ENCODE peak calls at places on chromosomes 11 and 22, in four cellular contexts. Q, I, E and M are unnamed samples.

GRCh38 chr11:117588166-117588810 is 208.7 kb downstream of the DSCAML1 start:
- DNase-seq in I (no peak), E (no peak), Q (no peak), M (no peak)

GRCh38 chr11:102254047-102254446 is 63.2 kb upstream of the BIRC3 start:
- DNase-seq in Q (no peak), I (peak), E (no peak), M (no peak)

GRCh38 chr11:2483426-2483825 is 38.6 kb downstream of the KCNQ1 start:
- DNase-seq in Q (no peak), E (no peak), I (no peak), M (no peak)

GRCh38 chr11:6328321-6328720 is 8.0 kb upstream of the CAVIN3 start:
- DNase-seq in Q (no peak), I (no peak), E (no peak), M (no peak)

GRCh38 chr11:58788355-58789023 is 56.0 kb downstream of the GLYATL2 start:
- DNase-seq in Q (no peak), I (peak), E (peak), M (peak)

GRCh38 chr11:64151337-64151736 is 14.6 kb downstream of the MACROD1 start:
- DNase-seq in Q (no peak), I (no peak), E (no peak), M (no peak)

GRCh38 chr22:20646906-20647305 is 127.0 kb upstream of the SERPIND1 start:
- DNase-seq in I (no peak), Q (no peak), E (no peak), M (no peak)

GRCh38 chr11:37804666-37805065 is 1206.6 kb upstream of the RAG2 start:
- DNase-seq in I (no peak), E (no peak), Q (no peak), M (no peak)

GRCh38 chr22:26845016-26845728 is 187.8 kb downstream of the MIAT start:
- DNase-seq in I (peak), E (no peak), Q (no peak), M (no peak)

GRCh38 chr22:35631597-35631996 is 14.5 kb upstream of the MB start:
- DNase-seq in Q (no peak), I (peak), E (peak), M (peak)

GRCh38 chr11:33461726-33462125 is 204.5 kb downstream of the HIPK3 start:
- DNase-seq in E (no peak), Q (no peak), I (peak), M (no peak)

GRCh38 chr22:27397948-27398330 is 403.6 kb downstream of the MN1 start:
- DNase-seq in Q (no peak), I (no peak), E (no peak), M (no peak)

GRCh38 chr11:101862410-101863233 is 52.2 kb upstream of the CEP126 start:
- DNase-seq in Q (no peak), I (peak), E (no peak), M (peak)

GRCh38 chr22:20498913-20499312 is 3.3 kb upstream of the KLHL22 start:
- DNase-seq in Q (no peak), E (no peak), I (no peak), M (no peak)

GRCh38 chr11:19861171-19861570 is 148.5 kb downstream of the NAV2 start:
- DNase-seq in I (peak), E (no peak), Q (no peak), M (no peak)

GRCh38 chr11:2380807-2381350 is 3.8 kb downstream of the CD81 start:
- DNase-seq in Q (no peak), E (no peak), I (no peak), M (no peak)

GRCh38 chr22:29030016-29030617 is 31.5 kb downstream of the C22orf31 start:
- DNase-seq in Q (no peak), E (no peak), I (peak), M (no peak)

GRCh38 chr11:67286621-67287333 is 2.3 kb upstream of the ANKRD13D start:
- DNase-seq in I (no peak), E (peak), Q (no peak), M (no peak)

GRCh38 chr22:28021116-28021997 is 102.3 kb upstream of the PITPNB start:
- DNase-seq in Q (no peak), I (no peak), E (no peak), M (peak)

GRCh38 chr22:39325392-39325932 is 6.0 kb upstream of the RPL3 start:
- DNase-seq in Q (no peak), E (no peak), I (peak), M (no peak)

GRCh38 chr11:26820739-26821138 is 98.9 kb upstream of the SLC5A12 start:
- DNase-seq in Q (no peak), I (peak), E (no peak), M (no peak)

GRCh38 chr11:58075781-58076180 is 45.0 kb downstream of the OR6Q1 start:
- DNase-seq in E (no peak), I (peak), Q (no peak), M (no peak)

GRCh38 chr22:49664891-49665290 is 162.8 kb downstream of the BRD1 start:
- DNase-seq in E (no peak), Q (no peak), I (no peak), M (no peak)